ENCODE peak calls at places on chromosomes 3 and 15, in six cellular contexts. N, L, O, Y, G and B are unnamed samples.

GRCh38 chr3:160127308-160127707 is 97.9 kb upstream of the C3orf80 start:
- DNase-seq in Y (no peak), O (no peak), N (no peak), G (no peak), L (peak; percentile 32), B (no peak)

GRCh38 chr15:83658406-83658805 is 4.5 kb downstream of the ADAMTSL3 start:
- DNase-seq in Y (no peak), G (no peak), L (no peak), N (no peak), O (no peak), B (no peak)

GRCh38 chr3:111667621-111668239 is 72.6 kb upstream of the ZBED2 start:
- DNase-seq in N (peak; percentile 50), L (no peak), G (peak; percentile 69), O (no peak), Y (peak; percentile 50), B (peak; percentile 88)

GRCh38 chr3:58388550-58389061 is 45.0 kb downstream of the PDHB start:
- DNase-seq in G (no peak), Y (peak; percentile 84), O (peak; percentile 87), L (peak; percentile 79), N (peak; percentile 58), B (no peak)

GRCh38 chr15:51382787-51383186 is 41.3 kb downstream of the GLDN start:
- DNase-seq in O (peak; percentile 68), N (peak; percentile 45), L (peak; percentile 60), Y (peak; percentile 79), G (no peak), B (peak; percentile 13)

GRCh38 chr3:58271901-58272501 is 34.0 kb upstream of the RPP14 start:
- DNase-seq in N (peak; percentile 79), O (peak; percentile 69), L (peak; percentile 82), Y (peak; percentile 93), G (no peak), B (no peak)

GRCh38 chr3:77467702-77468407 is 428.0 kb downstream of the ROBO2 start:
- DNase-seq in L (no peak), G (no peak), O (peak; percentile 79), Y (peak; percentile 7), N (no peak), B (no peak)

GRCh38 chr3:106193876-106194275 is 325.1 kb upstream of the CBLB start:
- DNase-seq in Y (peak; percentile 69), O (no peak), G (no peak), L (no peak), N (no peak), B (no peak)

GRCh38 chr3:127566801-127567200 is 23.7 kb downstream of the TPRA1 start:
- DNase-seq in N (no peak), L (no peak), Y (peak; percentile 29), G (no peak), O (peak; percentile 90), B (no peak)

GRCh38 chr3:52714335-52715302 is 8.7 kb downstream of the SPCS1 start:
- DNase-seq in Y (no peak), N (no peak), O (no peak), L (no peak), G (no peak), B (no peak)

GRCh38 chr15:63093486-63094205 is 28.0 kb upstream of the LACTB start:
- DNase-seq in O (peak; percentile 70), L (peak; percentile 74), G (peak; percentile 35), Y (peak; percentile 82), N (peak; percentile 73), B (peak; percentile 73)

GRCh38 chr3:78994174-78995027 is 773.4 kb downstream of the ROBO1 start:
- DNase-seq in L (peak; percentile 34), Y (no peak), G (no peak), O (peak; percentile 58), N (peak; percentile 22), B (no peak)

GRCh38 chr3:149941186-149941585 is 29.5 kb downstream of the PFN2 start:
- DNase-seq in N (no peak), L (no peak), G (no peak), O (no peak), Y (peak; percentile 31), B (no peak)

GRCh38 chr15:50358805-50359204 is 3.8 kb upstream of the GABPB1 start:
- DNase-seq in O (peak; percentile 66), G (no peak), N (peak; percentile 41), L (peak; percentile 60), Y (peak; percentile 72), B (no peak)

GRCh38 chr3:124831631-124832184 is 55.5 kb downstream of the ITGB5 start:
- DNase-seq in O (no peak), L (no peak), Y (no peak), G (no peak), N (no peak), B (no peak)

GRCh38 chr3:28151608-28152228 is 89.7 kb upstream of the CMC1 start:
- DNase-seq in Y (no peak), L (no peak), O (no peak), G (peak; percentile 33), N (no peak), B (no peak)

GRCh38 chr3:32963871-32964270 is 12.4 kb downstream of the CCR4 start:
- DNase-seq in Y (no peak), N (no peak), L (no peak), O (no peak), G (no peak), B (no peak)

GRCh38 chr3:124928333-124929202 is 6.0 kb downstream of the MUC13 start:
- DNase-seq in O (peak; percentile 79), N (peak; percentile 74), Y (peak; percentile 76), G (no peak), L (peak; percentile 79), B (peak; percentile 61)

GRCh38 chr3:57556459-57557087 is 499 bp downstream of the PDE12 start:
- DNase-seq in L (peak; percentile 16), G (no peak), O (peak; percentile 2), N (no peak), Y (peak; percentile 64), B (peak; percentile 40)

GRCh38 chr3:195546130-195546560 is 3.0 kb upstream of the PPP1R2 start:
- DNase-seq in G (no peak), O (peak; percentile 46), N (peak; percentile 68), L (peak; percentile 98), Y (peak; percentile 96), B (no peak)

GRCh38 chr3:81888822-81889557 is 127.5 kb upstream of the GBE1 start:
- DNase-seq in Y (peak; percentile 51), O (no peak), N (no peak), L (no peak), G (no peak), B (no peak)

GRCh38 chr3:46360904-46361303 is 7.0 kb downstream of the CCR2 start:
- DNase-seq in O (no peak), G (no peak), Y (no peak), L (no peak), N (no peak), B (peak; percentile 26)

GRCh38 chr3:131636266-131636775 is 133.6 kb upstream of the MRPL3 start:
- DNase-seq in G (no peak), O (no peak), L (no peak), Y (no peak), N (no peak), B (no peak)

GRCh38 chr3:72492240-72492639 is 356.0 kb downstream of the SHQ1 start:
- DNase-seq in G (no peak), O (no peak), N (no peak), Y (peak; percentile 99), L (peak; percentile 94), B (no peak)

GRCh38 chr3:120699333-120699732 is 17.3 kb upstream of the HGD start:
- DNase-seq in Y (no peak), O (no peak), G (no peak), N (no peak), L (no peak), B (no peak)

GRCh38 chr3:195203631-195204030 is 67.3 kb downstream of the XXYLT1 start:
- DNase-seq in N (peak; percentile 34), Y (no peak), O (no peak), G (no peak), L (no peak), B (no peak)

GRCh38 chr3:78589242-78589641 is 1178.6 kb downstream of the ROBO1 start:
- DNase-seq in Y (no peak), G (no peak), N (no peak), O (no peak), L (no peak), B (no peak)

GRCh38 chr3:117193390-117193789 is 483.8 kb downstream of the TUSC7 start:
- DNase-seq in G (no peak), O (peak; percentile 18), N (no peak), L (no peak), Y (peak; percentile 38), B (no peak)

GRCh38 chr15:25784876-25785642 is 78.1 kb downstream of the ATP10A start:
- DNase-seq in G (no peak), L (no peak), O (no peak), N (no peak), Y (peak; percentile 99), B (no peak)

GRCh38 chr3:29759443-29760033 is 478.7 kb downstream of the RBMS3 start:
- DNase-seq in L (peak; percentile 32), O (peak; percentile 78), N (peak; percentile 53), G (no peak), Y (peak; percentile 70), B (no peak)

GRCh38 chr15:100049483-100049882 is 292.3 kb downstream of the ADAMTS17 start:
- DNase-seq in N (no peak), O (no peak), G (no peak), L (no peak), Y (no peak), B (no peak)

DNA sequence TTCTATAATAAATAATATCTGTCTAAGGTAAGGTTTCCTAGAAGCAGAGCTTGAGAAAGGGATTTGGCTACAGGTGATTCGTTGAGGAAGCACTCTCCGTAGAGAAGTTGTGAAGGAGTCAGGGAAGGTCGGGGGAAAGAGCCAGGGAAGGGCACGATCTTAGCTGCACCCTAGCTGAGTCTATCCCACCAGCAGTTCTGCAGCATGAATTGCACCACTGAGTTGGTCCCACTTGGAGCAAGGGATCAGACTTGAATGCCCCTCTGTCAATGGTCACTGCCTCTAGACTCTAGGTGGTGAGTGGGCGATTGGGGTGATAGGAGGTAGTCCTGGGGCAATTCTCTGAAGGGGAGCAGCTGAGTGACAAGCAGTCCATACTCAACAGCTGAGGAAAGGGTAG is 13.5 kb downstream of the TMC3 start:
- DNase-seq in O (no peak), Y (no peak), G (no peak), N (no peak), L (no peak), B (no peak)
- TF ChIP-seq EZH2 in O (no peak), Y (no peak), G (no peak), N (no peak), L (no peak), B (no peak)

GRCh38 chr3:114221881-114222264 is 15.5 kb downstream of the ZNF80 start:
- DNase-seq in L (no peak), Y (no peak), O (no peak), G (no peak), N (no peak), B (no peak)
- H3K4me1 ChIP-seq in L (no peaks in the 10 kb centered on the region), Y (no peaks in the 10 kb centered on the region), O (no peaks in the 10 kb centered on the region), G (peaks cover 9% of the 10 kb centered on the region), N (peaks cover 28% of the 10 kb centered on the region), B (no peaks in the 10 kb centered on the region)

GRCh38 chr3:119034256-119035013 is at the start of gene IGSF11:
- DNase-seq in O (peak; percentile 67), G (no peak), N (peak; percentile 61), L (peak; percentile 68), Y (peak; percentile 71), B (no peak)
- TF ChIP-seq EZH2 in O (no peak), G (no peak), N (peak; percentile 81), L (peak; percentile 43), Y (no peak), B (no peak)

DNA sequence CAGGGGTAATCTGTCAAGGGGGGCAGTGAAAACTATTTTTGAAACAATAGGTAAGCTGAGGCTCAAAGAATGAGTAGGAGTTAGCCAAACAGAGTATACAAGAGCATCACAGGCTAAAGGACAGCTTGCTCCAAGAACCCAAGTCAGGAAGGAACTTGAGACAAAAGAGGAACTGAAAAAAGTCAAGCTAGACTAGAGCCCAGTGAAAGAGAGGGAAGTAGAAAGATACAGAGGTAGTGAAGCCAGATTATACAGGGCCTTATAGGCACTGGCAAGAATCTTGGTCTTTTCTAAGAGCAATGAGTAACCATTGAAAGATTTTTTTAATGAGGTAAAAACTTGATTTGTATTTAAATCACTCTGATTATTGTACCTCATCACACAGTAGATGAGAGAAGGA is 69.9 kb downstream of the FILIP1L start:
- DNase-seq in N (no peak), O (no peak), G (peak; percentile 67), Y (no peak), L (no peak), B (no peak)
- H3K4me1 ChIP-seq in N (peaks cover 60% of the 10 kb centered on the region), O (peaks cover 8% of the 10 kb centered on the region), G (peaks cover 43% of the 10 kb centered on the region), Y (peaks cover 74% of the 10 kb centered on the region), L (peaks cover 74% of the 10 kb centered on the region), B (no peaks in the 10 kb centered on the region)